ENCODE peak calls at places on chromosomes 4 and X, in eight cellular contexts. G is HepG2; E is naive thymus-derived CD8-positive, alpha-beta T cell; Q is SW480; D is head of caudate nucleus; Y is amniotic stem cell; J is SJSA1; O is activated CD8-positive, alpha-beta memory T cell treated with anti-CD3 and anti-CD28 coated beads for 4 hours. Z is an unnamed sample.

GRCh38 chrX:54446084-54446483 is 5.9 kb downstream of the TSR2 start:
- DNase-seq in G (no peak), E (no peak), Q (no peak), D (no peak), Y (no peak), J (no peak), O (no peak), Z (no peak)

GRCh38 chrX:119041175-119041574 is 31.6 kb upstream of the CT47C1 start:
- DNase-seq in G (peak; percentile 73), E (no peak), Q (peak; percentile 63), D (peak; percentile 45), Y (peak; percentile 35), J (peak; percentile 41), O (no peak), Z (peak; percentile 82)

GRCh38 chr4:154292589-154292988 is 199.0 kb downstream of the DCHS2 start:
- DNase-seq in G (no peak), E (peak; percentile 0), Q (no peak), D (no peak), Y (no peak), J (no peak), O (no peak), Z (no peak)

GRCh38 chr4:159401791-159402380 is 299.0 kb downstream of the RAPGEF2 start:
- DNase-seq in G (peak; percentile 25), E (no peak), Q (peak; percentile 22), D (no peak), Y (peak; percentile 15), J (peak; percentile 65), O (no peak), Z (peak; percentile 75)

GRCh38 chr4:121485190-121485804 is 104.5 kb upstream of the QRFPR start:
- DNase-seq in G (no peak), E (no peak), Q (no peak), D (no peak), Y (no peak), J (no peak), O (no peak), Z (no peak)

GRCh38 chr4:25654031-25654970 is 1.4 kb upstream of the SLC34A2 start:
- DNase-seq in G (no peak), E (no peak), Q (no peak), D (no peak), Y (no peak), J (no peak), O (no peak), Z (no peak)

GRCh38 chrX:21940356-21940829 is at the start of gene SMS:
- DNase-seq in G (peak; percentile 32), E (peak; percentile 29), Q (peak; percentile 68), D (peak; percentile 58), Y (no peak), J (peak; percentile 78), O (peak; percentile 24), Z (peak; percentile 81)

GRCh38 chr4:123398803-123399637 is 2.4 kb downstream of the SPRY1 start:
- DNase-seq in G (peak; percentile 75), E (peak; percentile 48), Q (peak; percentile 63), D (peak; percentile 52), Y (peak; percentile 41), J (no peak), O (peak; percentile 20), Z (peak; percentile 57)

GRCh38 chrX:47613082-47613481 is 6.6 kb downstream of the SYN1 start:
- DNase-seq in G (no peak), E (no peak), Q (peak; percentile 29), D (peak; percentile 49), Y (no peak), J (no peak), O (no peak), Z (no peak)

GRCh38 chr4:59855630-59856352 is 1344.3 kb upstream of the ADGRL3 start:
- DNase-seq in G (no peak), E (no peak), Q (no peak), D (no peak), Y (no peak), J (no peak), O (no peak), Z (no peak)

GRCh38 chr4:145308598-145308997 is 128.2 kb upstream of the OTUD4 start:
- DNase-seq in G (no peak), E (no peak), Q (no peak), D (no peak), Y (no peak), J (no peak), O (no peak), Z (no peak)

GRCh38 chr4:60500860-60501259 is 699.3 kb upstream of the ADGRL3 start:
- DNase-seq in G (no peak), E (no peak), Q (no peak), D (no peak), Y (no peak), J (no peak), O (no peak), Z (no peak)

GRCh38 chr4:119026662-119027444 is 108.8 kb upstream of the MYOZ2 start:
- DNase-seq in G (no peak), E (no peak), Q (no peak), D (no peak), Y (no peak), J (no peak), O (no peak), Z (no peak)

GRCh38 chrX:53319614-53320542 is 38.5 kb upstream of the IQSEC2 start:
- DNase-seq in G (no peak), E (peak; percentile 6), Q (no peak), D (no peak), Y (no peak), J (no peak), O (no peak), Z (no peak)

GRCh38 chr4:48902266-48902665 is 4.3 kb downstream of the OCIAD2 start:
- DNase-seq in G (no peak), E (no peak), Q (no peak), D (no peak), Y (no peak), J (no peak), O (no peak), Z (peak; percentile 18)

GRCh38 chr4:138158746-138159297 is 83.3 kb downstream of the SLC7A11 start:
- DNase-seq in G (no peak), E (no peak), Q (peak; percentile 6), D (no peak), Y (peak; percentile 23), J (peak; percentile 38), O (no peak), Z (peak; percentile 58)

GRCh38 chr4:78720994-78721677 is 55.0 kb upstream of the BMP2K start:
- DNase-seq in G (peak; percentile 13), E (peak; percentile 42), Q (no peak), D (no peak), Y (no peak), J (no peak), O (no peak), Z (no peak)

GRCh38 chr4:13522282-13523104 is 21.8 kb downstream of the NKX3-2 start:
- DNase-seq in G (no peak), E (no peak), Q (no peak), D (no peak), Y (no peak), J (no peak), O (no peak), Z (no peak)

GRCh38 chr4:48931459-48931858 is 24.9 kb upstream of the OCIAD2 start:
- DNase-seq in G (no peak), E (no peak), Q (no peak), D (no peak), Y (no peak), J (no peak), O (no peak), Z (no peak)

GRCh38 chr4:141905751-141906150 is 269.4 kb downstream of the IL15 start:
- DNase-seq in G (no peak), E (no peak), Q (no peak), D (no peak), Y (no peak), J (no peak), O (no peak), Z (peak; percentile 91)

GRCh38 chr4:54109226-54110018 is 9.5 kb downstream of the GSX2 start:
- DNase-seq in G (no peak), E (no peak), Q (no peak), D (no peak), Y (no peak), J (no peak), O (no peak), Z (no peak)

GRCh38 chr4:66465111-66465510 is 794.8 kb upstream of the EPHA5 start:
- DNase-seq in G (no peak), E (no peak), Q (no peak), D (no peak), Y (peak; percentile 14), J (no peak), O (no peak), Z (peak; percentile 50)

GRCh38 chr4:189547537-189547936 is 393.1 kb upstream of the FRG1 start:
- DNase-seq in G (no peak), E (no peak), Q (peak; percentile 3), D (peak; percentile 14), Y (no peak), J (no peak), O (no peak), Z (peak; percentile 1)

GRCh38 chr4:124167602-124168001 is 544.9 kb downstream of the ANKRD50 start:
- DNase-seq in G (no peak), E (no peak), Q (no peak), D (no peak), Y (no peak), J (no peak), O (no peak), Z (no peak)

Z was measured in PC-3.